ENCODE peak calls at places on chromosome 7, in four cellular contexts. F is hypothalamus, R is HFFc6, D is stomach. G is an unnamed sample.

GRCh38 chr7:40887099-40887498 is 752.3 kb downstream of the SUGCT start:
- DNase-seq in D (no peak), F (no peak), R (peak; percentile 29), G (no peak)

GRCh38 chr7:94298943-94299342 is 95.8 kb upstream of the COL1A2 start:
- DNase-seq in D (no peak), R (peak; percentile 71), F (no peak), G (no peak)

GRCh38 chr7:107944776-107945175 is 53.8 kb downstream of the DLD start:
- DNase-seq in F (no peak), R (no peak), D (no peak), G (no peak)

GRCh38 chr7:121938429-121938996 is 65.6 kb downstream of the PTPRZ1 start:
- DNase-seq in F (no peak), D (no peak), R (no peak), G (no peak)

GRCh38 chr7:5421626-5422323 is 1.9 kb downstream of the TNRC18 start:
- DNase-seq in F (peak; percentile 53), D (peak; percentile 69), R (peak; percentile 55), G (peak; percentile 80)

GRCh38 chr7:596071-596818 is 76.6 kb upstream of the PDGFA start:
- DNase-seq in D (no peak), F (no peak), R (no peak), G (no peak)

GRCh38 chr7:102068846-102069245 is 217.8 kb upstream of the SH2B2 start:
- DNase-seq in R (no peak), D (no peak), F (no peak), G (no peak)

GRCh38 chr7:151882734-151883133 is 5.8 kb upstream of the PRKAG2 start:
- DNase-seq in D (no peak), R (no peak), F (no peak), G (no peak)

GRCh38 chr7:33853361-33854062 is 51.8 kb upstream of the BMPER start:
- DNase-seq in R (peak; percentile 84), F (no peak), D (no peak), G (no peak)

GRCh38 chr7:81624650-81625310 is 145.1 kb downstream of the HGF start:
- DNase-seq in F (no peak), D (no peak), R (no peak), G (no peak)

GRCh38 chr7:158534598-158534997 is 53.0 kb downstream of the PTPRN2 start:
- DNase-seq in D (no peak), F (no peak), R (no peak), G (no peak)

GRCh38 chr7:50304911-50305621 is 550 bp downstream of the IKZF1 start:
- DNase-seq in D (no peak), R (no peak), F (no peak), G (no peak)

GRCh38 chr7:113717739-113718138 is 201.1 kb downstream of the PPP1R3A start:
- DNase-seq in R (no peak), F (no peak), D (no peak), G (no peak)

GRCh38 chr7:107506683-107507339 is 37.0 kb downstream of the GPR22 start:
- DNase-seq in R (no peak), D (peak; percentile 91), F (no peak), G (peak; percentile 80)

GRCh38 chr7:38222481-38223096 is 44.5 kb downstream of the STARD3NL start:
- DNase-seq in D (no peak), F (no peak), R (peak; percentile 50), G (no peak)

GRCh38 chr7:5695709-5696345 is 85.6 kb downstream of the RNF216 start:
- DNase-seq in D (no peak), F (no peak), R (no peak), G (no peak)

GRCh38 chr7:148149730-148150129 is 440.8 kb upstream of the C7orf33 start:
- DNase-seq in R (no peak), F (no peak), D (no peak), G (no peak)

GRCh38 chr7:25622716-25623115 is 394.4 kb upstream of the NPVF start:
- DNase-seq in F (no peak), R (no peak), D (no peak), G (no peak)

G was measured in ureter.